ENCODE peak calls at places on chromosomes 1 and 21, in five cellular contexts. I is breast epithelium, V is sigmoid colon, Z is prostate gland, K is spleen. A is an unnamed sample.

GRCh38 chr1:66302184-66302742 is 231.7 kb upstream of the SGIP1 start:
- DNase-seq in I (no peak), K (no peak), V (no peak), Z (no peak), A (no peak)

GRCh38 chr21:20276954-20277353 is 721.3 kb upstream of the NCAM2 start:
- DNase-seq in K (no peak), I (no peak), Z (no peak), V (no peak), A (no peak)

GRCh38 chr1:115877511-115877910 is 36.6 kb upstream of the NHLH2 start:
- DNase-seq in V (no peak), Z (peak; percentile 53), K (no peak), I (no peak), A (no peak)

GRCh38 chr21:40754466-40754865 is 92.5 kb downstream of the DSCAM start:
- DNase-seq in V (no peak), K (no peak), Z (no peak), I (no peak), A (no peak)

GRCh38 chr1:56357931-56358783 is 221.2 kb downstream of the PLPP3 start:
- DNase-seq in K (no peak), V (no peak), Z (no peak), I (no peak), A (no peak)

GRCh38 chr21:41907496-41908258 is 28.5 kb upstream of the PRDM15 start:
- DNase-seq in K (no peak), V (peak; percentile 60), Z (no peak), I (no peak), A (no peak)

GRCh38 chr1:1200876-1201810 is 5.2 kb downstream of the TNFRSF18 start:
- DNase-seq in V (no peak), K (peak; percentile 91), Z (peak; percentile 30), I (no peak), A (peak; percentile 49)

GRCh38 chr1:115280073-115280472 is 58.0 kb downstream of the NGF start:
- DNase-seq in V (no peak), I (no peak), Z (no peak), K (no peak), A (no peak)

GRCh38 chr1:201164645-201165044 is 10.4 kb upstream of the TMEM9 start:
- DNase-seq in K (no peak), I (no peak), Z (no peak), V (no peak), A (no peak)

GRCh38 chr1:7390604-7391000 is 380.5 kb upstream of the VAMP3 start:
- DNase-seq in V (peak; percentile 27), I (no peak), Z (no peak), K (peak; percentile 66), A (peak; percentile 10)

GRCh38 chr1:60995093-60995492 is 87.3 kb upstream of the NFIA start:
- DNase-seq in K (no peak), Z (no peak), I (no peak), V (no peak), A (no peak)

GRCh38 chr1:205580140-205580922 is 51.5 kb downstream of the ELK4 start:
- DNase-seq in V (peak; percentile 52), Z (no peak), I (no peak), K (no peak), A (peak; percentile 17)

GRCh38 chr1:42734201-42735035 is 5.6 kb downstream of the CLDN19 start:
- DNase-seq in V (no peak), Z (no peak), K (no peak), I (no peak), A (no peak)

GRCh38 chr1:33300673-33301072 is 20.2 kb downstream of the A3GALT2 start:
- DNase-seq in V (peak; percentile 95), K (peak; percentile 39), Z (peak; percentile 44), I (no peak), A (peak; percentile 73)

GRCh38 chr21:25871566-25871965 is 136.8 kb downstream of the GABPA start:
- DNase-seq in K (no peak), V (no peak), I (no peak), Z (no peak), A (no peak)

GRCh38 chr1:229998980-229999379 is 68.1 kb upstream of the GALNT2 start:
- DNase-seq in I (no peak), Z (no peak), V (peak; percentile 82), K (no peak), A (no peak)

GRCh38 chr1:38559180-38559874 is 300.2 kb downstream of the RRAGC start:
- DNase-seq in V (no peak), Z (peak; percentile 58), K (peak; percentile 94), I (no peak), A (peak; percentile 65)

GRCh38 chr1:76161451-76161850 is 86.9 kb downstream of the ST6GALNAC3 start:
- DNase-seq in V (no peak), Z (no peak), I (no peak), K (no peak), A (no peak)

GRCh38 chr1:8421721-8422120 is 103.8 kb downstream of the SLC45A1 start:
- DNase-seq in K (no peak), I (no peak), Z (no peak), V (peak; percentile 80), A (no peak)

GRCh38 chr1:38728176-38728908 is 131.2 kb downstream of the RRAGC start:
- DNase-seq in V (peak; percentile 81), I (no peak), Z (no peak), K (no peak), A (peak; percentile 77)

GRCh38 chr1:55703726-55704363 is 488.7 kb upstream of the USP24 start:
- DNase-seq in K (no peak), V (no peak), Z (no peak), I (no peak), A (no peak)

GRCh38 chr1:117699953-117700352 is 94.1 kb downstream of the TENT5C start:
- DNase-seq in I (no peak), K (no peak), Z (no peak), V (no peak), A (no peak)

GRCh38 chr21:14321042-14321441 is 61.9 kb downstream of the HSPA13 start:
- DNase-seq in Z (no peak), V (no peak), K (no peak), I (no peak), A (no peak)

GRCh38 chr1:147287133-147287865 is 44.8 kb downstream of the CHD1L start:
- DNase-seq in K (no peak), I (no peak), V (no peak), Z (no peak), A (no peak)

GRCh38 chr1:8598060-8598724 is 219.2 kb downstream of the RERE start:
- DNase-seq in I (no peak), Z (peak; percentile 29), K (no peak), V (peak; percentile 75), A (peak; percentile 50)

GRCh38 chr1:3128431-3129132 is 59.6 kb downstream of the PRDM16 start:
- DNase-seq in Z (no peak), V (no peak), I (no peak), K (no peak), A (no peak)

DNA sequence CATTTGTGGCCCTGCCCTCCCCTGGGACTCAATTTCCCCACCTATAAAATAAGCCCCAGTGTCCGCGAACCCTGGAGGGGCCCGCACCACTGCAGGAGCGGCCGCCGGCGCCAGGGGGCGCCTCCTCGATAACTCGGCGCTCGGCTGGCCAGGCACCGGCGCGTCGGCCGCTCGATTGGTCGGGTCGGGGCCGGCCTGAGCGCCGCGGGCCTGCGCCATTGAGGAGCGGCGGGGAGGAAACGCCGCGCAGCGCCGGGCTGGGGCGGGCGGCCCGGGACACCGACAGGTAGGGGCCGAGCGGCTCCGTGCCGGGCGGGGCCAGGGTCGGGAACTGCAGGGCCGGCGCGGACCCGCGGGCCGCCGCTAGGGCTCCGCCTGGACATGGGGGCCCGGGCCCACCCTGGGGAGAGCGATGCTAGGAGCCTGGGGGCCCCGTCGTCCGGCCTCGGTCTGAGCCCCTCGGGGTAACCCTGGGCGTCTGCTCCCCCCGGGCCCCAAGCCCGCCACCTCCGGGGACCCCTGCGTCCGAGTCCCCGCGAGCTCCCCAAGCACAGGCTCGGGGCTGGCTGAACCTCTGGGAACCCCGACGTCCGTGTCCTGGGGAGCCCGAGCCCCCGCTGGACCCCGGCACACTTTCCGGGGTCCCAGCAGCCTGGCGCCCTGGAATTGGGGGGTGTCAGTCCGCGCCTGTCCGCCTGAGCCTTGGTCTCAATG is at the start of gene VPS13D:
- DNase-seq in I (peak; percentile 77), K (peak; percentile 98), Z (peak; percentile 79), V (peak; percentile 90), A (peak; percentile 89)
- TF ChIP-seq POLR2AphosphoS5 in I (no peak), K (peak; percentile 81), Z (no peak), V (peak; percentile 73), A (peak; percentile 14)

GRCh38 chr1:222920169-222920568 is 105.3 kb downstream of the DISP1 start:
- DNase-seq in K (no peak), I (no peak), V (no peak), Z (no peak), A (no peak)
- TF ChIP-seq POLR2AphosphoS5 in K (no peak), I (no peak), V (no peak), Z (no peak), A (no peak)

DNA sequence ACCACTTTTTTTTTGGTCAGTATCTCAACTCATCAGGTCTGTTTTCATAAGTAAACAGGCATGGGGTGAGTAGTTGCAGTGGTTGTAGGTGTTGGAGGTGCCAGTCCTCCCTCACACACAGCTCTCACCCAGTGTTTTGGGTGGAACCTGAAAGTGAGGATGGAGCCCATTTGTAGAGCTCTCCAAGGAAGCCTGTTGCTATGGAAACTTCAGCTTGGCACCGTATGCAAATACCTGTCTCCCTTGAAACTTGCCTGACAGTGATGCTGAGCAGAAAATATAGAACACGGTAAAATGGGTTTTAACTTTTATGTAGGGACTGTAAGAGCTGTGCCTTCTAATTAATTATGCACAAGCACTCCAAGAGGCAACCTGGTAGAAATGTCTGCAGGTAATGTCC is 214.1 kb downstream of the AJAP1 start:
- DNase-seq in V (no peak), I (no peak), Z (no peak), K (no peak), A (no peak)
- TF ChIP-seq POLR2AphosphoS5 in V (no peak), I (no peak), Z (no peak), K (no peak), A (no peak)

GRCh38 chr1:150720703-150721102 is at the start of gene HORMAD1:
- DNase-seq in Z (no peak), K (no peak), V (no peak), I (no peak), A (no peak)
- TF ChIP-seq POLR2AphosphoS5 in Z (no peak), K (peak; percentile 36), V (no peak), I (no peak), A (no peak)

A was measured in stomach.